ENCODE peak calls at places on chromosomes 5 and 9, in seven cellular contexts. C, R, P, Z, I, Y and W are unnamed samples.

GRCh38 chr5:83947763-83948162 is 227.1 kb upstream of the HAPLN1 start:
- DNase-seq in C (no peak), R (no peak), P (no peak), Z (no peak), I (no peak), Y (no peak), W (no peak)

GRCh38 chr5:15431923-15432322 is 68.1 kb upstream of the FBXL7 start:
- DNase-seq in C (no peak), R (no peak), P (no peak), Z (no peak), I (no peak), Y (no peak), W (no peak)

GRCh38 chr5:53333160-53333559 is 147.3 kb upstream of the FST start:
- DNase-seq in C (no peak), R (no peak), P (no peak), Z (no peak), I (no peak), Y (no peak), W (no peak)

GRCh38 chr5:73448451-73449136 is at the start of gene FOXD1:
- DNase-seq in C (peak), R (peak), P (no peak), Z (peak), I (peak), Y (peak), W (no peak)

GRCh38 chr9:90969021-90969675 is 167.5 kb downstream of the SYK start:
- DNase-seq in C (no peak), R (no peak), P (no peak), Z (no peak), I (no peak), Y (no peak), W (no peak)

GRCh38 chr9:131468031-131468430 is 34.7 kb upstream of the POMT1 start:
- DNase-seq in C (no peak), R (no peak), P (no peak), Z (no peak), I (peak), Y (no peak), W (no peak)

GRCh38 chr9:77793909-77794308 is 145.8 kb upstream of the GNA14 start:
- DNase-seq in C (no peak), R (peak), P (no peak), Z (no peak), I (no peak), Y (no peak), W (no peak)

GRCh38 chr5:133735346-133735745 is 123.0 kb upstream of the FSTL4 start:
- DNase-seq in C (no peak), R (peak), P (no peak), Z (no peak), I (no peak), Y (no peak), W (no peak)

GRCh38 chr5:139877129-139877597 is 81.6 kb downstream of the PSD2 start:
- DNase-seq in C (no peak), R (peak), P (no peak), Z (no peak), I (no peak), Y (no peak), W (no peak)

GRCh38 chr9:79776581-79776980 is 204.8 kb downstream of the TLE4 start:
- DNase-seq in C (no peak), R (no peak), P (no peak), Z (no peak), I (no peak), Y (no peak), W (no peak)

GRCh38 chr9:125411171-125411756 is 149.6 kb downstream of the GAPVD1 start:
- DNase-seq in C (no peak), R (no peak), P (no peak), Z (no peak), I (no peak), Y (no peak), W (no peak)

GRCh38 chr5:350355-350754 is 28.8 kb downstream of the AHRR start:
- DNase-seq in C (no peak), R (no peak), P (no peak), Z (no peak), I (no peak), Y (peak), W (no peak)

GRCh38 chr9:969310-969692 is 7.2 kb upstream of the DMRT3 start:
- DNase-seq in C (no peak), R (no peak), P (no peak), Z (no peak), I (no peak), Y (peak), W (no peak)